ENCODE peak calls at places on chromosomes 2 and 18, in four cellular contexts. X is spleen, Y is cardiac muscle cell, Z is stomach. K is an unnamed sample.

GRCh38 chr2:5373200-5373599 is 319.0 kb upstream of the SOX11 start:
- DNase-seq in Y (no peak), Z (no peak), X (no peak), K (no peak)

GRCh38 chr2:14756122-14756541 is 123.6 kb downstream of the LRATD1 start:
- DNase-seq in Z (no peak), X (no peak), Y (no peak), K (no peak)

GRCh38 chr2:17800219-17800618 is 16.0 kb upstream of the MSGN1 start:
- DNase-seq in Z (no peak), Y (peak), X (no peak), K (no peak)

GRCh38 chr18:27966872-27967271 is 210.1 kb downstream of the CDH2 start:
- DNase-seq in Z (no peak), X (no peak), Y (no peak), K (no peak)

GRCh38 chr2:85400541-85400940 is 9.6 kb downstream of the CAPG start:
- DNase-seq in Z (no peak), X (peak), Y (no peak), K (no peak)

GRCh38 chr2:96924775-96925747 is 55.2 kb upstream of the SEMA4C start:
- DNase-seq in Z (no peak), X (no peak), Y (no peak), K (no peak)

GRCh38 chr18:77124452-77124922 is 8.1 kb downstream of the MBP start:
- DNase-seq in Y (no peak), Z (no peak), X (peak), K (peak)

GRCh38 chr2:151162185-151162584 is 99.5 kb downstream of the RBM43 start:
- DNase-seq in Y (peak), Z (no peak), X (no peak), K (no peak)

GRCh38 chr2:176744156-176744555 is 468.4 kb upstream of the HNRNPA3 start:
- DNase-seq in X (no peak), Z (no peak), Y (no peak), K (no peak)

GRCh38 chr2:174666312-174666711 is 68.7 kb upstream of the WIPF1 start:
- DNase-seq in Z (no peak), Y (no peak), X (no peak), K (no peak)

GRCh38 chr18:56166914-56167313 is 471.5 kb downstream of the TXNL1 start:
- DNase-seq in Z (no peak), Y (no peak), X (no peak), K (no peak)

GRCh38 chr2:20516646-20517341 is 69.9 kb downstream of the RHOB start:
- DNase-seq in X (peak), Y (peak), Z (no peak), K (no peak)

GRCh38 chr2:8987413-8987812 is 16.1 kb downstream of the MBOAT2 start:
- DNase-seq in Z (no peak), Y (peak), X (no peak), K (no peak)

GRCh38 chr2:8984855-8985254 is 18.6 kb downstream of the MBOAT2 start:
- DNase-seq in Z (no peak), X (no peak), Y (peak), K (no peak)

GRCh38 chr2:8984152-8984551 is 19.3 kb downstream of the MBOAT2 start:
- DNase-seq in Y (peak), Z (no peak), X (no peak), K (no peak)

GRCh38 chr2:8985561-8986326 is 17.7 kb downstream of the MBOAT2 start:
- DNase-seq in Y (no peak), X (no peak), Z (no peak), K (no peak)

DNA sequence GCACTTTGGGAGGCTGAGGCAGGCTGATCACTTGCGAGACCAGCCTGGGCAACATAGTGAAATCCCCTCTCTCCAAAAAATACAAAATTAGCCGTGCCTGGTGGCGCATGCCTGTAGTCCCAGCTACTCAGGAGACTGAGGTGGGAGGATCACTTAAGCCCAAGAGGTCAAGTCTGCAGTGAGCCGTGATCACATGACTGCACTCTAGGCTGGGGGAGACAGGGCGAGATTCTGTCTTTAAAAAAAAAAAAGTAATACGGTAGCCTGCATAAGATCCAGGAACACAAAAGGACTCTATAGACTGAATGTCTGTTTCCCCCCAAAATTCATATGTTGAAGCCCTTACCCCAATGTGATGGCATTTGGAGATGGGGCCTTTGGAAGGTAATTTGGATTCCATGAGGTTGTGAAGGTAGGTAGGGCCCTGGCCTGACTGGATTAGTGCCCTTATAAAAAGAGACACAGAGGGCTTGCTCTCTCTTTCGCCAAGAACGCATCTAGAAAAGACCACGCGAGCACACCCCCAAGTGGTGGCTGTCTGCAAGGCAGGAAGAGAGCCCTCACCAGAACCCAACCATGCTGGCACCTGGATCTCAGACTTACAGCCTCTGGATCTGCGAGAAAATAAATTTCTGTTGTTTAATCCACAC is 17.0 kb downstream of the MBOAT2 start:
- DNase-seq in Y (no peak), X (no peak), Z (no peak), K (no peak)
- H3K27ac ChIP-seq in Y (no peak), X (no peak), Z (no peak), K (no peak)

GRCh38 chr18:57171026-57171425 is 24.1 kb downstream of the BOD1L2 start:
- DNase-seq in Y (no peak), Z (no peak), X (no peak), K (no peak)
- H3K27ac ChIP-seq in Y (no peak), Z (no peak), X (no peak), K (no peak)

GRCh38 chr18:22840606-22841144 is 92.5 kb upstream of the RBBP8 start:
- DNase-seq in Y (no peak), X (no peak), Z (no peak), K (no peak)

GRCh38 chr18:22838221-22838620 is 94.9 kb upstream of the RBBP8 start:
- DNase-seq in Y (no peak), X (no peak), Z (no peak), K (no peak)

GRCh38 chr18:22839488-22839930 is 93.6 kb upstream of the RBBP8 start:
- DNase-seq in X (no peak), Z (no peak), Y (no peak), K (no peak)

GRCh38 chr18:22836932-22837331 is 96.2 kb upstream of the RBBP8 start:
- DNase-seq in X (no peak), Y (no peak), Z (no peak), K (no peak)

DNA sequence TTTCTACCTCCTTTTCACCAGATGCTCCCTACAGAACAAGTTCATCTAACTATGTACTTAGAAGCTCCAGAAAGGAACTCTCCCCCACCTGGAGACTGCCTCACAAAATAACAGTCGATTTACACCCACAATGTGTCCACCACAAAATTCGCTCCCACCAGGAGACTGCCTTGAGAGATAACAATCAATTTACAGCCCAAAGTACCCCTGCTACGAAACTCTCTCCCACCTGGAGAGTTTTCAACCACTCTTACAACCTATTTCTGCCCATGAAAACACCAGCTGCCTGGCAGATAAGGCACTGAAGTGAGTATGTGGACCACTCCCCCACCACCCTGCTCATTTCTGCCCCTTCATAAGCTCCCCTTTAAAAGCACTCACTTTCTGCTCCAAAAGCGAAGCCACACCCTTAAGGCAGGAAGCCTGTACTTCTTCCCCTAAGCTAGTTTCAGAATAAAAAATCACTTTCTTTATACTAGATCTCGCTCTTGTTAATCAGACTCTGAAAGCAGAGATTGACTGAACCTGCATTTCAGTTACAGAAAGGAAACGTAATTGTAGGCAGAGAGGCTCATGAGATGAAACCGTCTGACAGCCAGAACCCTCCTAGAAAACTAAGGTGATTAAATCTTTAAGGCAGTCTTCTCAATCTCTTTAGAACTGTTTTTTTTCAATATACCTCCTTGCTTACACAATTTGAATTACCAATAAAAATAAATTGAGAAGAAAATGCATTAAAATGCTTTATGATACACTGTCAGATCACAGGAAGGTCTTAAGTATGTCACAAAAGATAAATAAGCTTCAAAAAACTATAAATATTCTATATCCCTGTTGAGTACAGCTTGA is 94.3 kb upstream of the RBBP8 start:
- DNase-seq in X (no peak), Z (no peak), Y (no peak), K (no peak)
- H3K27ac ChIP-seq in X (no peak), Z (no peak), Y (no peak), K (no peak)

GRCh38 chr2:8885449-8886196 is 48.2 kb upstream of the KIDINS220 start:
- DNase-seq in Y (no peak), X (no peak), Z (no peak), K (no peak)

GRCh38 chr2:8886876-8887275 is 49.5 kb upstream of the KIDINS220 start:
- DNase-seq in Y (no peak), X (no peak), Z (no peak), K (no peak)

GRCh38 chr2:8886197-8886508 is 48.7 kb upstream of the KIDINS220 start:
- DNase-seq in X (no peak), Y (no peak), Z (no peak), K (no peak)

GRCh38 chr2:8882094-8882493 is 44.7 kb upstream of the KIDINS220 start:
- DNase-seq in X (no peak), Z (no peak), Y (peak), K (no peak)

GRCh38 chr2:8884812-8885211 is 47.4 kb upstream of the KIDINS220 start:
- DNase-seq in Z (no peak), X (no peak), Y (no peak), K (no peak)
- H3K27ac ChIP-seq in Z (no peak), X (no peak), Y (no peak), K (no peak)

GRCh38 chr2:43193996-43194869 is 32.2 kb downstream of the ZFP36L2 start:
- DNase-seq in X (no peak), Y (no peak), Z (peak), K (no peak)

GRCh38 chr2:43198263-43198662 is 28.1 kb downstream of the ZFP36L2 start:
- DNase-seq in Z (no peak), Y (no peak), X (no peak), K (no peak)

GRCh38 chr2:43197568-43197896 is 28.9 kb downstream of the ZFP36L2 start:
- DNase-seq in Z (no peak), Y (no peak), X (no peak), K (no peak)

GRCh38 chr2:43199492-43200481 is 26.6 kb downstream of the ZFP36L2 start:
- DNase-seq in Y (no peak), Z (peak), X (no peak), K (no peak)

GRCh38 chr2:43196773-43197567 is 29.4 kb downstream of the ZFP36L2 start:
- DNase-seq in Z (no peak), Y (no peak), X (no peak), K (no peak)
- H3K27ac ChIP-seq in Z (no peak), Y (no peak), X (peak), K (peak)

GRCh38 chr2:2899826-2900225 is 477.8 kb downstream of the EIPR1 start:
- DNase-seq in X (no peak), Z (no peak), Y (no peak), K (no peak)

GRCh38 chr2:2904721-2905340 is 472.8 kb downstream of the EIPR1 start:
- DNase-seq in X (no peak), Y (no peak), Z (no peak), K (no peak)

GRCh38 chr2:2898744-2899143 is 478.9 kb downstream of the EIPR1 start:
- DNase-seq in Z (no peak), Y (no peak), X (no peak), K (no peak)

GRCh38 chr2:2902551-2903216 is 474.9 kb downstream of the EIPR1 start:
- DNase-seq in X (no peak), Z (no peak), Y (no peak), K (no peak)

GRCh38 chr2:2901384-2902345 is 476.0 kb downstream of the EIPR1 start:
- DNase-seq in X (no peak), Z (no peak), Y (no peak), K (no peak)
- H3K27ac ChIP-seq in X (peak), Z (no peak), Y (no peak), K (no peak)